ENCODE peak calls at places on chromosomes 13 and 19, in seven cellular contexts. One of them, this sample, is unnamed. For H3K4me1, the result is how much of the 10 kb centered on the place peaks cover.

GRCh38 chr19:29685326-29685725 is 20.1 kb downstream of the PLEKHF1 start:
- DNase-seq in adrenal gland: no peak
- DNase-seq in psoas muscle: no peak
- DNase-seq in ascending aorta: no peak
- DNase-seq in Peyer's patch: peak
- DNase-seq in GM23338: no peak
- DNase-seq in mucosa of descending colon: no peak
- DNase-seq in this sample: no peak

GRCh38 chr13:35984287-35984686 is 146.9 kb downstream of the DCLK1 start:
- DNase-seq in mucosa of descending colon: no peak
- DNase-seq in psoas muscle: no peak
- DNase-seq in ascending aorta: no peak
- DNase-seq in GM23338: no peak
- DNase-seq in Peyer's patch: no peak
- DNase-seq in adrenal gland: no peak
- DNase-seq in this sample: no peak

GRCh38 chr19:45444318-45445041 is 20.8 kb upstream of the ERCC1 start:
- DNase-seq in mucosa of descending colon: peak
- DNase-seq in Peyer's patch: peak
- DNase-seq in psoas muscle: peak
- DNase-seq in adrenal gland: peak
- DNase-seq in ascending aorta: peak
- DNase-seq in GM23338: peak
- DNase-seq in this sample: peak

GRCh38 chr13:88932950-88933349 is 1261.8 kb downstream of the SLITRK5 start:
- DNase-seq in ascending aorta: no peak
- DNase-seq in adrenal gland: no peak
- DNase-seq in mucosa of descending colon: no peak
- DNase-seq in Peyer's patch: no peak
- DNase-seq in GM23338: no peak
- DNase-seq in psoas muscle: no peak
- DNase-seq in this sample: no peak

GRCh38 chr13:63327584-63327983 is 1911.9 kb upstream of the PCDH20 start:
- DNase-seq in GM23338: no peak
- DNase-seq in Peyer's patch: no peak
- DNase-seq in psoas muscle: no peak
- DNase-seq in adrenal gland: no peak
- DNase-seq in mucosa of descending colon: no peak
- DNase-seq in ascending aorta: no peak
- DNase-seq in this sample: no peak

GRCh38 chr19:49347835-49348234 is 12.6 kb downstream of the CD37 start:
- DNase-seq in psoas muscle: no peak
- DNase-seq in Peyer's patch: no peak
- DNase-seq in adrenal gland: no peak
- DNase-seq in GM23338: peak
- DNase-seq in mucosa of descending colon: no peak
- DNase-seq in ascending aorta: no peak
- DNase-seq in this sample: no peak

GRCh38 chr19:33442706-33443105 is 69.2 kb downstream of the CEBPG start:
- DNase-seq in Peyer's patch: no peak
- DNase-seq in adrenal gland: no peak
- DNase-seq in ascending aorta: no peak
- DNase-seq in GM23338: no peak
- DNase-seq in mucosa of descending colon: no peak
- DNase-seq in psoas muscle: no peak
- DNase-seq in this sample: no peak

GRCh38 chr13:110681868-110682550 is 23.9 kb downstream of the CARS2 start:
- DNase-seq in mucosa of descending colon: no peak
- DNase-seq in Peyer's patch: no peak
- DNase-seq in ascending aorta: peak
- DNase-seq in psoas muscle: no peak
- DNase-seq in adrenal gland: no peak
- DNase-seq in GM23338: no peak
- DNase-seq in this sample: no peak

GRCh38 chr13:113493315-113493951 is 2.9 kb upstream of the DCUN1D2 start:
- DNase-seq in ascending aorta: no peak
- DNase-seq in adrenal gland: no peak
- DNase-seq in Peyer's patch: no peak
- DNase-seq in GM23338: no peak
- DNase-seq in psoas muscle: no peak
- DNase-seq in mucosa of descending colon: no peak
- DNase-seq in this sample: peak

GRCh38 chr13:50222569-50223332 is 207.5 kb downstream of the KCNRG start:
- DNase-seq in adrenal gland: peak
- DNase-seq in mucosa of descending colon: peak
- DNase-seq in GM23338: no peak
- DNase-seq in psoas muscle: peak
- DNase-seq in ascending aorta: peak
- DNase-seq in Peyer's patch: no peak
- DNase-seq in this sample: no peak

GRCh38 chr13:23979361-23980159 is 82.3 kb upstream of the C1QTNF9B start:
- DNase-seq in psoas muscle: peak
- DNase-seq in ascending aorta: peak
- DNase-seq in adrenal gland: peak
- DNase-seq in Peyer's patch: peak
- DNase-seq in mucosa of descending colon: peak
- DNase-seq in GM23338: peak
- DNase-seq in this sample: peak

GRCh38 chr13:84400711-84401110 is 518.4 kb upstream of the SLITRK1 start:
- DNase-seq in mucosa of descending colon: no peak
- DNase-seq in Peyer's patch: no peak
- DNase-seq in ascending aorta: no peak
- DNase-seq in adrenal gland: no peak
- DNase-seq in psoas muscle: no peak
- DNase-seq in GM23338: no peak
- DNase-seq in this sample: no peak

GRCh38 chr13:42497798-42498197 is 76.2 kb upstream of the TNFSF11 start:
- DNase-seq in GM23338: no peak
- DNase-seq in adrenal gland: no peak
- DNase-seq in Peyer's patch: no peak
- DNase-seq in psoas muscle: no peak
- DNase-seq in ascending aorta: no peak
- DNase-seq in mucosa of descending colon: no peak
- DNase-seq in this sample: no peak

GRCh38 chr13:110683203-110683883 is 22.6 kb downstream of the CARS2 start:
- DNase-seq in psoas muscle: no peak
- DNase-seq in ascending aorta: peak
- DNase-seq in Peyer's patch: no peak
- DNase-seq in GM23338: peak
- DNase-seq in adrenal gland: peak
- DNase-seq in mucosa of descending colon: no peak
- DNase-seq in this sample: peak

GRCh38 chr13:73661687-73662425 is 472.3 kb downstream of the KLF12 start:
- DNase-seq in ascending aorta: no peak
- DNase-seq in Peyer's patch: no peak
- DNase-seq in adrenal gland: no peak
- DNase-seq in psoas muscle: no peak
- DNase-seq in mucosa of descending colon: peak
- DNase-seq in GM23338: no peak
- DNase-seq in this sample: no peak

GRCh38 chr19:6802336-6803035 is 30.0 kb downstream of the VAV1 start:
- DNase-seq in GM23338: peak
- DNase-seq in ascending aorta: peak
- DNase-seq in mucosa of descending colon: peak
- DNase-seq in Peyer's patch: no peak
- DNase-seq in adrenal gland: peak
- DNase-seq in psoas muscle: peak
- DNase-seq in this sample: peak

GRCh38 chr13:30398601-30399072 is 23.7 kb upstream of the UBE2L5 start:
- DNase-seq in ascending aorta: no peak
- DNase-seq in GM23338: no peak
- DNase-seq in adrenal gland: peak
- DNase-seq in psoas muscle: peak
- DNase-seq in Peyer's patch: peak
- DNase-seq in mucosa of descending colon: no peak
- DNase-seq in this sample: no peak

GRCh38 chr19:11322269-11323024 is 17.0 kb downstream of the RAB3D start:
- DNase-seq in ascending aorta: no peak
- DNase-seq in psoas muscle: no peak
- DNase-seq in mucosa of descending colon: no peak
- DNase-seq in Peyer's patch: no peak
- DNase-seq in adrenal gland: no peak
- DNase-seq in GM23338: no peak
- DNase-seq in this sample: no peak

GRCh38 chr19:11324079-11324661 is 15.3 kb downstream of the RAB3D start:
- DNase-seq in ascending aorta: peak
- DNase-seq in Peyer's patch: peak
- DNase-seq in mucosa of descending colon: peak
- DNase-seq in GM23338: no peak
- DNase-seq in psoas muscle: peak
- DNase-seq in adrenal gland: peak
- DNase-seq in this sample: peak

GRCh38 chr19:11325544-11325943 is 13.9 kb downstream of the RAB3D start:
- DNase-seq in GM23338: no peak
- DNase-seq in Peyer's patch: no peak
- DNase-seq in psoas muscle: no peak
- DNase-seq in ascending aorta: no peak
- DNase-seq in adrenal gland: no peak
- DNase-seq in mucosa of descending colon: peak
- DNase-seq in this sample: no peak

GRCh38 chr19:11323601-11324078 is 15.8 kb downstream of the RAB3D start:
- DNase-seq in adrenal gland: no peak
- DNase-seq in ascending aorta: no peak
- DNase-seq in mucosa of descending colon: no peak
- DNase-seq in Peyer's patch: no peak
- DNase-seq in psoas muscle: no peak
- DNase-seq in GM23338: peak
- DNase-seq in this sample: no peak

DNA sequence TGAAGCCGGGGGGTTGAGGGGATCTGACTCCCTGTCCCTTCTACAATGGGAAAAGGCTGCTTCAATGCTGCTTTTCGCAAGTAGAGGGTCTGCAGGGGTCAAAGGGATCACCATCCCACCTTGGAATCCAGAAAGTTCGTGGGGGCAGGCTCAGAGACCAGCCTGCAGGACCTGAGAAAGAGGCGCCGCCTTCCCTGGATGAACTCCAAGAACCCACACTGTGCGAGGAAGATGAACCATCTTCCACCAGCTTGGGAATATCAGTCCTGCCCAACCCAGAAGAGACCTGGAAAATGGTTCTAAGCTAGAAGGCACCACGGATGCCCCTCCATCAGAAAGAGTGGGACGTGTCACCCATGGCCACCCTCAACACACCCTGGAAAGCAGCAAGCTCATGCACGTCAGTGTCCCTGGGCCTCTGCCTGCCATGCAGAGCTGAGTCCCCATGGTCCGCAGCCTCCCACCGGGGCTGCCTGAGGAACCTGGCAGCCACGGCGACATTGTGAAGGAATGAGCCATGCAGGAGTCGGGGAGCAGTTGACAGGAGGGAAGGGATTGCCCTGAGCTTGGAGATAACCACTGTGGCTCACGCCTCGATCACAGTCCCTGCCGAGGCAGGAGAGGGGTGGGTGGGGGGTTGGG is 14.6 kb downstream of the RAB3D start:
- DNase-seq in ascending aorta: no peak
- DNase-seq in GM23338: no peak
- DNase-seq in psoas muscle: no peak
- DNase-seq in Peyer's patch: no peak
- DNase-seq in adrenal gland: no peak
- DNase-seq in mucosa of descending colon: peak
- DNase-seq in this sample: no peak
- H3K4me3 ChIP-seq in ascending aorta: no peak
- H3K4me3 ChIP-seq in GM23338: no peak
- H3K4me3 ChIP-seq in psoas muscle: no peak
- H3K4me3 ChIP-seq in Peyer's patch: no peak
- H3K4me3 ChIP-seq in adrenal gland: no peak
- H3K4me3 ChIP-seq in mucosa of descending colon: no peak
- H3K4me3 ChIP-seq in this sample: no peak

DNA sequence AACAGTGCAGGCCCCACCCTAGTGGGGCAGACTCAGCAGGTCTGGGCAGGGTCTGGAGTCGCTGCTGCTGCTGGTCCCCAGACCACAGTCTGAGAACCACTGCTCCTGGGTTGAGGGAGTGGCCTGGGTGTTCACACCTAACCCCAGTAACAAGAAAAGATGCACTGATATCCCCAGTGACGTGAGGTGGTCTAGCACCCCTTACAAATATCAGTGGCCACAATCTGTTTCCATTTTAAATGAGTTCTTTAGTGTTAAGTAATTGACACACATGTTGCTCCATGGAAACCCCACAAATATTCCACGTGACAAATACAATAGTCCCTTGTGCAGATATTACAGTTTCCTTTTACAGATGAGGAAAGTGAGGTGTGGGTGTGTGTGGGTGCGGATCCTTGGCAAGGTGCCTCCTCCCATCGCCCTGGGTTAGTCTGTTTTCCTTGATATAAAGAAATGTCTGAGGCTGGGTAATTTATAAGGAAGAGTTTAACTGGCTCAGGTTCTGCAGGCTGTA is 96.3 kb upstream of the GPR183 start:
- DNase-seq in Peyer's patch: peak
- DNase-seq in ascending aorta: peak
- DNase-seq in psoas muscle: no peak
- DNase-seq in mucosa of descending colon: no peak
- DNase-seq in GM23338: no peak
- DNase-seq in adrenal gland: no peak
- DNase-seq in this sample: no peak
- H3K4me1 ChIP-seq in Peyer's patch: under half
- H3K4me1 ChIP-seq in ascending aorta: under half
- H3K4me1 ChIP-seq in psoas muscle: under half
- H3K4me1 ChIP-seq in mucosa of descending colon: under half
- H3K4me1 ChIP-seq in GM23338: under half
- H3K4me1 ChIP-seq in adrenal gland: under half
- H3K4me1 ChIP-seq in this sample: under half

GRCh38 chr19:39542198-39542597 is 2.2 kb upstream of the EID2 start:
- DNase-seq in adrenal gland: no peak
- DNase-seq in GM23338: peak
- DNase-seq in ascending aorta: peak
- DNase-seq in mucosa of descending colon: no peak
- DNase-seq in Peyer's patch: no peak
- DNase-seq in psoas muscle: no peak
- DNase-seq in this sample: no peak
- H3K4me3 ChIP-seq in adrenal gland: no peak
- H3K4me3 ChIP-seq in GM23338: no peak
- H3K4me3 ChIP-seq in ascending aorta: no peak
- H3K4me3 ChIP-seq in mucosa of descending colon: no peak
- H3K4me3 ChIP-seq in Peyer's patch: no peak
- H3K4me3 ChIP-seq in psoas muscle: no peak
- H3K4me3 ChIP-seq in this sample: no peak

GRCh38 chr19:56107626-56108351 is 13.3 kb downstream of the ZNF787 start:
- DNase-seq in ascending aorta: no peak
- DNase-seq in Peyer's patch: no peak
- DNase-seq in adrenal gland: no peak
- DNase-seq in mucosa of descending colon: no peak
- DNase-seq in GM23338: peak
- DNase-seq in psoas muscle: no peak
- DNase-seq in this sample: no peak

GRCh38 chr19:56106993-56107392 is 14.1 kb downstream of the ZNF787 start:
- DNase-seq in mucosa of descending colon: no peak
- DNase-seq in psoas muscle: no peak
- DNase-seq in adrenal gland: no peak
- DNase-seq in Peyer's patch: no peak
- DNase-seq in ascending aorta: no peak
- DNase-seq in GM23338: no peak
- DNase-seq in this sample: no peak

GRCh38 chr19:56110515-56111448 is 10.3 kb downstream of the ZNF787 start:
- DNase-seq in mucosa of descending colon: peak
- DNase-seq in adrenal gland: peak
- DNase-seq in ascending aorta: no peak
- DNase-seq in GM23338: no peak
- DNase-seq in Peyer's patch: no peak
- DNase-seq in psoas muscle: peak
- DNase-seq in this sample: no peak

GRCh38 chr19:56109216-56109615 is 11.9 kb downstream of the ZNF787 start:
- DNase-seq in mucosa of descending colon: no peak
- DNase-seq in psoas muscle: no peak
- DNase-seq in Peyer's patch: no peak
- DNase-seq in adrenal gland: no peak
- DNase-seq in ascending aorta: no peak
- DNase-seq in GM23338: no peak
- DNase-seq in this sample: no peak

GRCh38 chr19:56108447-56109195 is 12.5 kb downstream of the ZNF787 start:
- DNase-seq in GM23338: no peak
- DNase-seq in adrenal gland: no peak
- DNase-seq in ascending aorta: no peak
- DNase-seq in Peyer's patch: no peak
- DNase-seq in mucosa of descending colon: no peak
- DNase-seq in psoas muscle: peak
- DNase-seq in this sample: no peak
- H3K4me1 ChIP-seq in GM23338: half or more
- H3K4me1 ChIP-seq in adrenal gland: half or more
- H3K4me1 ChIP-seq in ascending aorta: under half
- H3K4me1 ChIP-seq in Peyer's patch: under half
- H3K4me1 ChIP-seq in mucosa of descending colon: half or more
- H3K4me1 ChIP-seq in psoas muscle: half or more
- H3K4me1 ChIP-seq in this sample: under half